ENCODE peak calls at places on chromosomes 11 and 22, in seven cellular contexts. One of them, this sample, is unnamed.

GRCh38 chr11:11465280-11465679 is 112.2 kb upstream of the CSNK2A3 start:
- DNase-seq in AG04449: no peak
- DNase-seq in neural progenitor cell: no peak
- DNase-seq in NCI-H1105: no peak
- DNase-seq in pancreas: no peak
- DNase-seq in CD8-positive, alpha-beta memory T cell: no peak
- DNase-seq in naive thymus-derived CD8-positive, alpha-beta T cell: no peak
- DNase-seq in this sample: no peak

GRCh38 chr11:118998822-118999221 is 884 bp downstream of the CENATAC start:
- DNase-seq in neural progenitor cell: peak
- DNase-seq in NCI-H1105: no peak
- DNase-seq in CD8-positive, alpha-beta memory T cell: no peak
- DNase-seq in naive thymus-derived CD8-positive, alpha-beta T cell: no peak
- DNase-seq in pancreas: no peak
- DNase-seq in AG04449: no peak
- DNase-seq in this sample: no peak

GRCh38 chr22:50034126-50035081 is 21.8 kb upstream of the IL17REL start:
- DNase-seq in naive thymus-derived CD8-positive, alpha-beta T cell: no peak
- DNase-seq in neural progenitor cell: no peak
- DNase-seq in CD8-positive, alpha-beta memory T cell: no peak
- DNase-seq in pancreas: peak
- DNase-seq in NCI-H1105: no peak
- DNase-seq in AG04449: no peak
- DNase-seq in this sample: no peak

GRCh38 chr22:44587004-44587793 is 89.2 kb upstream of the RTL6 start:
- DNase-seq in AG04449: no peak
- DNase-seq in neural progenitor cell: peak
- DNase-seq in CD8-positive, alpha-beta memory T cell: no peak
- DNase-seq in naive thymus-derived CD8-positive, alpha-beta T cell: peak
- DNase-seq in pancreas: peak
- DNase-seq in NCI-H1105: peak
- DNase-seq in this sample: peak

GRCh38 chr11:121257976-121258375 is 34.6 kb upstream of the SC5D start:
- DNase-seq in CD8-positive, alpha-beta memory T cell: no peak
- DNase-seq in neural progenitor cell: no peak
- DNase-seq in AG04449: no peak
- DNase-seq in naive thymus-derived CD8-positive, alpha-beta T cell: no peak
- DNase-seq in NCI-H1105: no peak
- DNase-seq in pancreas: no peak
- DNase-seq in this sample: no peak

GRCh38 chr11:20443596-20443995 is 56.1 kb downstream of the PRMT3 start:
- DNase-seq in neural progenitor cell: peak
- DNase-seq in pancreas: no peak
- DNase-seq in NCI-H1105: peak
- DNase-seq in CD8-positive, alpha-beta memory T cell: no peak
- DNase-seq in AG04449: no peak
- DNase-seq in naive thymus-derived CD8-positive, alpha-beta T cell: no peak
- DNase-seq in this sample: no peak

GRCh38 chr11:110991621-110992355 is 253.7 kb upstream of the POU2AF2 start:
- DNase-seq in AG04449: no peak
- DNase-seq in CD8-positive, alpha-beta memory T cell: no peak
- DNase-seq in neural progenitor cell: no peak
- DNase-seq in NCI-H1105: no peak
- DNase-seq in pancreas: no peak
- DNase-seq in naive thymus-derived CD8-positive, alpha-beta T cell: no peak
- DNase-seq in this sample: no peak

GRCh38 chr11:26849009-26849408 is 127.1 kb upstream of the SLC5A12 start:
- DNase-seq in pancreas: no peak
- DNase-seq in naive thymus-derived CD8-positive, alpha-beta T cell: no peak
- DNase-seq in AG04449: no peak
- DNase-seq in neural progenitor cell: no peak
- DNase-seq in CD8-positive, alpha-beta memory T cell: no peak
- DNase-seq in NCI-H1105: no peak
- DNase-seq in this sample: no peak

GRCh38 chr22:32796865-32797573 is 4.5 kb upstream of the TIMP3 start:
- DNase-seq in neural progenitor cell: peak
- DNase-seq in AG04449: no peak
- DNase-seq in naive thymus-derived CD8-positive, alpha-beta T cell: peak
- DNase-seq in CD8-positive, alpha-beta memory T cell: peak
- DNase-seq in NCI-H1105: peak
- DNase-seq in pancreas: peak
- DNase-seq in this sample: peak

GRCh38 chr11:119856681-119857485 is 127.9 kb upstream of the NECTIN1 start:
- DNase-seq in NCI-H1105: no peak
- DNase-seq in neural progenitor cell: peak
- DNase-seq in AG04449: no peak
- DNase-seq in pancreas: no peak
- DNase-seq in CD8-positive, alpha-beta memory T cell: no peak
- DNase-seq in naive thymus-derived CD8-positive, alpha-beta T cell: no peak
- DNase-seq in this sample: no peak

GRCh38 chr11:64093233-64094039 is 57.7 kb downstream of the FLRT1 start:
- DNase-seq in CD8-positive, alpha-beta memory T cell: no peak
- DNase-seq in NCI-H1105: no peak
- DNase-seq in pancreas: no peak
- DNase-seq in AG04449: no peak
- DNase-seq in naive thymus-derived CD8-positive, alpha-beta T cell: no peak
- DNase-seq in neural progenitor cell: no peak
- DNase-seq in this sample: no peak

GRCh38 chr22:30047364-30047738 is 32.9 kb upstream of the HORMAD2 start:
- DNase-seq in naive thymus-derived CD8-positive, alpha-beta T cell: peak
- DNase-seq in CD8-positive, alpha-beta memory T cell: no peak
- DNase-seq in neural progenitor cell: no peak
- DNase-seq in AG04449: no peak
- DNase-seq in pancreas: no peak
- DNase-seq in NCI-H1105: no peak
- DNase-seq in this sample: no peak

GRCh38 chr11:2074266-2074825 is 64.8 kb downstream of the IGF2 start:
- DNase-seq in naive thymus-derived CD8-positive, alpha-beta T cell: no peak
- DNase-seq in pancreas: no peak
- DNase-seq in AG04449: no peak
- DNase-seq in CD8-positive, alpha-beta memory T cell: no peak
- DNase-seq in neural progenitor cell: peak
- DNase-seq in NCI-H1105: no peak
- DNase-seq in this sample: no peak

GRCh38 chr11:57191308-57191707 is 9.6 kb downstream of the LRRC55 start:
- DNase-seq in AG04449: no peak
- DNase-seq in pancreas: no peak
- DNase-seq in naive thymus-derived CD8-positive, alpha-beta T cell: no peak
- DNase-seq in neural progenitor cell: peak
- DNase-seq in NCI-H1105: no peak
- DNase-seq in CD8-positive, alpha-beta memory T cell: no peak
- DNase-seq in this sample: no peak

GRCh38 chr11:27263046-27263445 is 100.0 kb downstream of the CCDC34 start:
- DNase-seq in NCI-H1105: no peak
- DNase-seq in CD8-positive, alpha-beta memory T cell: no peak
- DNase-seq in neural progenitor cell: no peak
- DNase-seq in AG04449: no peak
- DNase-seq in pancreas: no peak
- DNase-seq in naive thymus-derived CD8-positive, alpha-beta T cell: no peak
- DNase-seq in this sample: no peak

GRCh38 chr11:105613183-105613582 is 3.3 kb downstream of the GRIA4 start:
- DNase-seq in naive thymus-derived CD8-positive, alpha-beta T cell: no peak
- DNase-seq in CD8-positive, alpha-beta memory T cell: no peak
- DNase-seq in NCI-H1105: no peak
- DNase-seq in AG04449: no peak
- DNase-seq in pancreas: no peak
- DNase-seq in neural progenitor cell: no peak
- DNase-seq in this sample: no peak

GRCh38 chr11:109197656-109198055 is 224.3 kb upstream of the C11orf87 start:
- DNase-seq in pancreas: no peak
- DNase-seq in neural progenitor cell: no peak
- DNase-seq in AG04449: peak
- DNase-seq in NCI-H1105: no peak
- DNase-seq in CD8-positive, alpha-beta memory T cell: no peak
- DNase-seq in naive thymus-derived CD8-positive, alpha-beta T cell: no peak
- DNase-seq in this sample: no peak

GRCh38 chr22:23695748-23696325 is 5.0 kb downstream of the RGL4 start:
- DNase-seq in NCI-H1105: no peak
- DNase-seq in pancreas: peak
- DNase-seq in naive thymus-derived CD8-positive, alpha-beta T cell: no peak
- DNase-seq in AG04449: no peak
- DNase-seq in neural progenitor cell: no peak
- DNase-seq in CD8-positive, alpha-beta memory T cell: no peak
- DNase-seq in this sample: no peak

GRCh38 chr22:37281646-37282384 is 493 bp upstream of the CYTH4 start:
- DNase-seq in CD8-positive, alpha-beta memory T cell: no peak
- DNase-seq in NCI-H1105: no peak
- DNase-seq in pancreas: no peak
- DNase-seq in neural progenitor cell: no peak
- DNase-seq in naive thymus-derived CD8-positive, alpha-beta T cell: no peak
- DNase-seq in AG04449: no peak
- DNase-seq in this sample: no peak

GRCh38 chr11:12220305-12220704 is 109.9 kb downstream of the MICAL2 start:
- DNase-seq in CD8-positive, alpha-beta memory T cell: no peak
- DNase-seq in pancreas: no peak
- DNase-seq in NCI-H1105: no peak
- DNase-seq in AG04449: no peak
- DNase-seq in naive thymus-derived CD8-positive, alpha-beta T cell: no peak
- DNase-seq in neural progenitor cell: no peak
- DNase-seq in this sample: no peak

GRCh38 chr22:37996515-37997246 is 12.3 kb upstream of the SOX10 start:
- DNase-seq in NCI-H1105: no peak
- DNase-seq in pancreas: no peak
- DNase-seq in CD8-positive, alpha-beta memory T cell: no peak
- DNase-seq in AG04449: no peak
- DNase-seq in naive thymus-derived CD8-positive, alpha-beta T cell: no peak
- DNase-seq in neural progenitor cell: no peak
- DNase-seq in this sample: no peak

GRCh38 chr11:119417726-119418540 is 5.0 kb downstream of the THY1 start:
- DNase-seq in pancreas: no peak
- DNase-seq in naive thymus-derived CD8-positive, alpha-beta T cell: no peak
- DNase-seq in NCI-H1105: no peak
- DNase-seq in neural progenitor cell: no peak
- DNase-seq in CD8-positive, alpha-beta memory T cell: no peak
- DNase-seq in AG04449: peak
- DNase-seq in this sample: no peak

GRCh38 chr22:40758390-40758789 is 60.8 kb downstream of the SLC25A17 start:
- DNase-seq in pancreas: no peak
- DNase-seq in CD8-positive, alpha-beta memory T cell: no peak
- DNase-seq in AG04449: no peak
- DNase-seq in NCI-H1105: no peak
- DNase-seq in naive thymus-derived CD8-positive, alpha-beta T cell: no peak
- DNase-seq in neural progenitor cell: no peak
- DNase-seq in this sample: no peak

GRCh38 chr11:128501576-128502549 is 85.5 kb downstream of the ETS1 start:
- DNase-seq in CD8-positive, alpha-beta memory T cell: no peak
- DNase-seq in AG04449: no peak
- DNase-seq in naive thymus-derived CD8-positive, alpha-beta T cell: no peak
- DNase-seq in NCI-H1105: no peak
- DNase-seq in neural progenitor cell: peak
- DNase-seq in pancreas: no peak
- DNase-seq in this sample: no peak